ENCODE peak calls at places on chromosomes 4 and X, in five cellular contexts. B, Y, I, P and G are unnamed samples.

GRCh38 chrX:48913605-48914366 is 2.3 kb upstream of the SLC35A2 start:
- DNase-seq in B (no peak), Y (no peak), I (no peak), P (no peak), G (no peak)

GRCh38 chr4:76485450-76485849 is 50.4 kb downstream of the SHROOM3 start:
- DNase-seq in B (peak; percentile 29), Y (peak; percentile 56), I (peak; percentile 51), P (peak; percentile 41), G (no peak)

GRCh38 chr4:73936969-73937368 is 44.9 kb downstream of the PF4 start:
- DNase-seq in B (no peak), Y (no peak), I (no peak), P (no peak), G (no peak)

GRCh38 chr4:40856836-40857362 is 107.1 kb downstream of the NSUN7 start:
- DNase-seq in B (peak; percentile 42), Y (peak; percentile 69), I (peak; percentile 95), P (peak; percentile 84), G (peak; percentile 63)

GRCh38 chr4:167721574-167721973 is 370.8 kb upstream of the ANXA10 start:
- DNase-seq in B (peak; percentile 18), Y (peak; percentile 34), I (no peak), P (no peak), G (no peak)

GRCh38 chrX:57286507-57287251 is at the start of gene FAAH2:
- DNase-seq in B (no peak), Y (no peak), I (peak; percentile 74), P (peak; percentile 87), G (peak; percentile 1)

GRCh38 chr4:128512767-128513322 is 225.2 kb upstream of the PGRMC2 start:
- DNase-seq in B (peak; percentile 6), Y (peak; percentile 26), I (peak; percentile 33), P (no peak), G (no peak)

GRCh38 chr4:121138014-121138413 is 26.1 kb downstream of the TNIP3 start:
- DNase-seq in B (no peak), Y (no peak), I (no peak), P (no peak), G (no peak)

GRCh38 chr4:104747635-104748034 is 252.9 kb upstream of the CXXC4 start:
- DNase-seq in B (peak; percentile 20), Y (peak; percentile 23), I (no peak), P (no peak), G (no peak)

GRCh38 chr4:184983660-184984356 is 34.5 kb upstream of the HELT start:
- DNase-seq in B (peak; percentile 5), Y (peak; percentile 34), I (peak; percentile 83), P (peak; percentile 61), G (peak; percentile 83)

GRCh38 chrX:45515262-45516215 is 314.9 kb upstream of the DIPK2B start:
- DNase-seq in B (peak; percentile 81), Y (peak; percentile 87), I (peak; percentile 44), P (peak; percentile 71), G (peak; percentile 72)

GRCh38 chrX:119190736-119191282 is 45.3 kb upstream of the PGRMC1 start:
- DNase-seq in B (no peak), Y (no peak), I (no peak), P (peak; percentile 42), G (peak; percentile 2)

DNA sequence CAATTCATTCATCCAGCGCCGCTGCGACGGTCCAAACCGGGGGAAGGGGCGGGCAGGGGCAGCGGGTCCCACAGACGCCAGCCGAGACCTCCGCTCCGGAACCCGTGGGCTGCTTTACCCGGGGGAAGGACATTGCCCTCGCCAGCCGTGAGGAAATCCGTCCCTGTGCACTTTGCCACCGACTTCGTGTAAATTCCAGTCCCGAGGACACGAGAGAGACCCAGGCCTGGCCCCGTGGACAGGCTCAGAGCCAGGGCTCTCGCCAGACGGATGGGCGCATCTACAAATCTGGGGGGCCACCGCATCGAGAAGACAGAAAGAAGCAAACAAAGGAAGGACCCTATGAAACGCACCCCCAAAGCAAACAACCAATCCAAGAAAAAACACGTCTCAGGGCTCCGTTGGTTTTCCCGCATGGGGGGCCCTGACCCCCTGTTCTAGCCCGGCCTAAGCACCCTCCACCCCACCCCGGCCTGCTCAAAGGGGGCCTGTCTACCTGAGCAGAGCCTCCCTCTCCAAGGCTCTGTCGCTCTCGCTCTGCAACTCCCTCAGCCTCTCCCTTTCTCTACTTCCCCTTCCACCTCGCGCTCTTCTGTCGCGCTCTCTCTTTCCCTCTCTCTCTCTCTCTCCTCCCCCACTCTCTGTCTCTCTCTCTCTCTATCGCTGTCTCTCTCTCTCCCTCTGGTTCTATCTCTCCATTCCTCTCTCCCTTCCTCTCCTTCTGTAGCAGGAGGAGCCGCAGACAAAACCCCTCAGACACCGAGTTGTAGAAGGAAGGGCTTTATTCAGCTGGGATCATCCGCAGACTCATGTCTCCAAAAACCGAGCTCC is 11.3 kb downstream of the FRG2 start:
- DNase-seq in B (no peak), Y (no peak), I (peak; percentile 69), P (no peak), G (peak; percentile 4)
- TF ChIP-seq EZH2 in B (peak; percentile 28), Y (peak; percentile 4), I (peak; percentile 88), P (no peak), G (no peak)

GRCh38 chr4:145524535-145524934 is 42.9 kb downstream of the SMAD1 start:
- DNase-seq in B (no peak), Y (no peak), I (no peak), P (no peak), G (no peak)

GRCh38 chr4:145525291-145525740 is 43.7 kb downstream of the SMAD1 start:
- DNase-seq in B (no peak), Y (peak; percentile 27), I (no peak), P (no peak), G (no peak)

GRCh38 chr4:145520172-145520571 is 38.5 kb downstream of the SMAD1 start:
- DNase-seq in B (no peak), Y (no peak), I (no peak), P (no peak), G (no peak)

GRCh38 chr4:145521282-145521681 is 39.6 kb downstream of the SMAD1 start:
- DNase-seq in B (no peak), Y (no peak), I (no peak), P (no peak), G (no peak)

GRCh38 chr4:145523117-145523516 is 41.5 kb downstream of the SMAD1 start:
- DNase-seq in B (no peak), Y (peak; percentile 14), I (no peak), P (no peak), G (no peak)
- TF ChIP-seq EZH2 in B (no peak), Y (no peak), I (no peak), P (no peak), G (no peak)

DNA sequence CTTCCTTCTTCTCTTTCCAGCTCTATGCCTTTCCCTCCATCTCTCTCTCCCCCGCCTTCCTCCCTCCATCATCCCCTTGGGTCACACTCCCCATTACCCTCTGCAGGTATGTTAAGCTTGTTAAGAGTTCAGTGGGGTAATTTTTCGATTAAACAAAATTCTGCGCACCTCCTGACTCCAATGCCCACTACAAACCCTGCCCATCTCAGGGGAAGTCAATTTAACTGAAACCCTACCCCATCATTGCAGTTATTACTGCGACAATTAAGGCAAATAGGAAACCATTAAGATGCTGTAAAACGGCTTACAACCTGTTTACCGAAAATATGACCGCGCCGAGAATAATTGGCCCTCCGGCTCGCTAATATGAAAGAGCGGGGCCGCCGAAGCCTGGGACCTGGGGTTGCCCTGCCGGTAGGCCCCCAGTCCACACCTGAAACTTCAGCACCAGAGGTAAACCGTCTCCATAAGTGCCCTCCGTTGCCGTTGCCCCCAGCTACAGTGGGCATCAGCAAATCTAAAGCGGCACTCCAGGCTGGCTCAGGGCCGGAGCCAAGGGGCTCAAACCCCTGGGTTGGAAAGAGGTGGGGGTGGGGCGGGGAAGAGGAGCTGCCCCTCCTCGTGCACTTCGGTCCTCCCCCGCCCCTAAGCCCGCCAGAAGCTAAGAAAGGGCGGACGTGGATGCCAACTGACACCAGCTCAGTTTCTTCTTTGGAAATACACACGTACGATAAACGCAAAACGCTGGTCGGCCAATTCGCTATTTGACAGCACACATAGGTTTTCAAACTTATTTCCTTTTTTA is 4.8 kb downstream of the ARX start:
- DNase-seq in B (no peak), Y (no peak), I (no peak), P (no peak), G (no peak)
- TF ChIP-seq EZH2 in B (peak; percentile 18), Y (no peak), I (peak; percentile 57), P (peak; percentile 79), G (no peak)

DNA sequence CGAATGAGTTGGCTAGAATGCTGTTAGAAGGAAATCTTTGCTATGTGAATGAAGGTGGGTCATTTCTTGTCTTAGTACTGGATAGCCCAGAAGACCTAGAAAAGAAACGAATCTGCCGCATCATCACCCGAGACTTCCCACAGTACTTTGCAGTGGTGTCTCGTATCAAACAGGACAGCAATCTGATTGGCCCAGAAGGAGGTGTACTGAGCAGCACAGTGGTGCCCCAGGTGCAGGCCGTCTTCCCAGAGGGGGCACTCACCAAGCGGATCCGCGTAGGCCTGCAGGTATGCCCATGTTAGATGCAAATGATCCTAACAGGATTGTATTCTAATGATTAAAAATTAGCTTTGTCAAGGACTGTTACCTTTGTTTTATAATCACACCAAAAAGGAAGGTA is 286.3 kb downstream of the ANK2 start:
- DNase-seq in B (no peak), Y (no peak), I (no peak), P (no peak), G (no peak)
- TF ChIP-seq EZH2 in B (no peak), Y (no peak), I (no peak), P (no peak), G (no peak)

GRCh38 chr4:119580293-119580692 is 48.3 kb downstream of the PDE5A start:
- DNase-seq in B (no peak), Y (no peak), I (no peak), P (no peak), G (no peak)
- TF ChIP-seq EZH2 in B (no peak), Y (no peak), I (no peak), P (no peak), G (no peak)

GRCh38 chrX:8730812-8731578 is 942 bp downstream of the ANOS1 start:
- DNase-seq in B (no peak), Y (no peak), I (peak; percentile 25), P (peak; percentile 11), G (peak; percentile 15)
- TF ChIP-seq EZH2 in B (no peak), Y (peak; percentile 22), I (no peak), P (peak; percentile 33), G (no peak)

GRCh38 chr4:3807861-3808521 is 41.8 kb downstream of the ADRA2C start:
- DNase-seq in B (no peak), Y (no peak), I (peak; percentile 38), P (no peak), G (peak; percentile 68)
- TF ChIP-seq EZH2 in B (no peak), Y (no peak), I (no peak), P (no peak), G (no peak)

DNA sequence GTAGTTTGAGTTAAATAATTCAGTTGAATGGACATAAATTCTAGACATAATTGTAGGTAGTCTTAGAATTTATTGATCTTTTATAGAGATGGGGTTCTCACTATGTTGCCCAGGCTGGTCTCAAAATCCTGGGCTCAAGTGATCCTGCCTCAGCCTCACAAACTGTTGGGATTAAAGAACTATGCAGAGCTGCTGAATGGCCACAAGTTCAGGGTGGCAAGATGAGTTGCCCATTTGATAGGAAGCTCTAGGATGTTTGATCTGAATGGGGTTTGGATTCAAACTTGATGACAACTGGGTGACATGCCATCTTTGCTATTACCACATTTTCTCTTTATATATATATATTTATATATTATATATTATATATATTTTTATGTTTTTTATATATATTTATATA is 3.6 kb downstream of the RPL36A start:
- DNase-seq in B (no peak), Y (no peak), I (no peak), P (no peak), G (no peak)
- TF ChIP-seq EZH2 in B (no peak), Y (no peak), I (no peak), P (no peak), G (no peak)

GRCh38 chr4:165070560-165070959 is 16.9 kb downstream of the TRIM75 start:
- DNase-seq in B (no peak), Y (no peak), I (no peak), P (no peak), G (no peak)
- TF ChIP-seq EZH2 in B (no peak), Y (no peak), I (no peak), P (no peak), G (no peak)

GRCh38 chrX:134010690-134011089 is 25.3 kb upstream of the GPC3 start:
- DNase-seq in B (no peak), Y (peak; percentile 24), I (no peak), P (no peak), G (no peak)
- TF ChIP-seq EZH2 in B (no peak), Y (no peak), I (no peak), P (no peak), G (no peak)